ENCODE peak calls at places on chromosomes 3 and 15, in seven cellular contexts. S is psoas muscle, H is hepatocyte, X is fibroblast of lung, P is left lung, A is sigmoid colon, I is A549. L is an unnamed sample. For H3K4me1, the result is how much of the 10 kb centered on the place peaks cover.

GRCh38 chr3:111924283-111924682 is 54.5 kb upstream of the ABHD10 start:
- DNase-seq in P (no peak), X (no peak), A (peak), H (no peak), I (no peak), S (peak), L (no peak)

GRCh38 chr15:49441816-49442215 is 18.8 kb downstream of the FGF7 start:
- DNase-seq in X (no peak), P (no peak), A (no peak), S (no peak), H (no peak), I (no peak), L (no peak)

GRCh38 chr3:65712156-65712555 is 326.6 kb downstream of the MAGI1 start:
- DNase-seq in P (no peak), I (no peak), X (peak), A (no peak), S (no peak), H (no peak), L (peak)

GRCh38 chr3:40869939-40870338 is 329.4 kb upstream of the CTNNB1 start:
- DNase-seq in I (no peak), P (no peak), X (no peak), H (no peak), A (no peak), S (no peak), L (no peak)

GRCh38 chr3:136979684-136980083 is 21.9 kb downstream of the IL20RB start:
- DNase-seq in A (no peak), I (no peak), S (no peak), P (no peak), H (no peak), X (peak), L (no peak)

GRCh38 chr3:149968216-149968615 is 2.5 kb downstream of the PFN2 start:
- DNase-seq in S (no peak), P (no peak), X (peak), A (no peak), H (no peak), I (no peak), L (no peak)

GRCh38 chr15:79035111-79035601 is 55.4 kb downstream of the RASGRF1 start:
- DNase-seq in I (no peak), X (no peak), A (no peak), S (no peak), P (no peak), H (no peak), L (no peak)

GRCh38 chr15:58227706-58228543 is 89.7 kb downstream of the AQP9 start:
- DNase-seq in A (peak), X (peak), I (peak), S (peak), P (peak), H (peak), L (peak)

GRCh38 chr3:177676947-177677587 is 479.8 kb upstream of the TBL1XR1 start:
- DNase-seq in A (no peak), I (no peak), X (no peak), S (no peak), H (peak), P (no peak), L (no peak)

DNA sequence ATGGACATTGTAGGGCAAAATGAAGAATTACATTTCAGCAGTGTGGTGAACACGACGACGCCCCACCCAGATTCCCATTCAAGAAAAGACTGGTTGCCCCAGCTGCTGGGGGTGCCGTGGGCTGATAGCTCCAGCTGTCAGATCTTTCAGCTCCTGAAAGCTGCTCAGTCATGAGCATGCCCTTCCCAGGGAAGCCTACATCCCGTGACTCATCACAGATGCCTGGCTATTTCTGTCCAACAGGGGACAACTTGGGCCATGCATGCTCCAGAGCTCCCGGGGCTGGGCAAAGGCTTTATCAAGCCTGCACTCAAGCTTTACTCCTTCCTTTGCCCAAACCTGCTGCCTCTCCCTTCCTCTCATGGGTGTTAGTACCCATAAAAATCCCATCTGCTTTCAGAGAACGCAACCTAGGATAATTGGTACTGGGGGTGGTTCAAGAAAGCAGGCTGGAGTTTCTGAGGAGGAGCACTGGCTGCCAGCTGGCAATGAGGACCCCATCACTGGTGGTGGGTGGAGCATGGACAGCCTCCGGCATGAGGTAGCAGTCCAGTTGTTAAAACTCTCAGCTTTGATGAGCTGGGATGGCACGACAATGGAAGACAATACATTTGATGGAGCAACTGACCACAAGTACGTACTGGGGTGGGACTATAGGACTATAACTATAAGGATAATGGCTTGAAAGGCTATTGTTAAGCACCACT is 16.4 kb upstream of the ST8SIA2 start:
- DNase-seq in S (peak), H (no peak), A (no peak), I (no peak), X (no peak), P (no peak), L (peak)
- TF ChIP-seq CTCF in S (no peak), H (no peak), A (no peak), I (no peak), X (no peak), P (no peak), L (no peak)

GRCh38 chr3:55792010-55792409 is 304.9 kb upstream of the WNT5A start:
- DNase-seq in H (no peak), I (no peak), X (no peak), A (no peak), S (no peak), P (no peak), L (no peak)

GRCh38 chr3:55795296-55795695 is 308.2 kb upstream of the WNT5A start:
- DNase-seq in X (no peak), P (no peak), I (no peak), A (no peak), H (peak), S (no peak), L (no peak)

GRCh38 chr3:55790596-55791350 is 303.7 kb upstream of the WNT5A start:
- DNase-seq in S (no peak), H (no peak), I (no peak), A (no peak), P (no peak), X (no peak), L (no peak)

DNA sequence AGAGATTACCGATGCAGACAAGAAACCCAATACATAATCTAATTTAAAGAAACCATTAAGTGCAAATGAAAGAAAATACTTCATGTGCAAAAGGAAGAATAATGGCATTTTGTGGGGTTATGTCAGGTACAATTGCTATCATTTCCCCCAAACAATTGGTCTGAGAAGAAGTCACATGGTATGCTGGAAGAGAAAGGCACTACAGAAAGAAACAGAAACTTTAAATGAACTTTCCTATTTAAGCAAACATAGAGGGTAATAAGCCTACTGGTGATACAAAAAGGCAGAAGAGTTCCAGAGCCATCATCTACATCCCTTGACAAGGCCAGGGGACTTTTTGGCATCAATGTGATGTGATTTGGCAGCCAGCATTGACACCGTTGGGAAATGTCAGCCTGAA is 302.4 kb upstream of the WNT5A start:
- DNase-seq in H (no peak), I (no peak), X (no peak), S (no peak), P (no peak), A (no peak), L (no peak)
- H3K4me3 ChIP-seq in H (no peak), I (no peak), X (no peak), S (no peak), P (no peak), A (no peak), L (no peak)

GRCh38 chr15:56913241-56913640 is 5.2 kb upstream of the TCF12 start:
- DNase-seq in H (no peak), P (no peak), X (no peak), I (no peak), A (no peak), S (no peak), L (peak)
- H3K4me1 ChIP-seq in H (under half), P (under half), X (under half), I (under half), A (under half), S (under half), L (under half)

GRCh38 chr3:42942693-42943092 is 36.4 kb upstream of the GASK1A start:
- DNase-seq in S (no peak), I (no peak), X (no peak), A (no peak), H (no peak), P (no peak), L (no peak)

GRCh38 chr3:42946050-42946449 is 33.1 kb upstream of the GASK1A start:
- DNase-seq in S (no peak), P (no peak), I (no peak), X (no peak), H (no peak), A (no peak), L (no peak)
- TF ChIP-seq CTCF in S (no peak), P (no peak), I (no peak), X (no peak), H (no peak), A (no peak), L (no peak)

DNA sequence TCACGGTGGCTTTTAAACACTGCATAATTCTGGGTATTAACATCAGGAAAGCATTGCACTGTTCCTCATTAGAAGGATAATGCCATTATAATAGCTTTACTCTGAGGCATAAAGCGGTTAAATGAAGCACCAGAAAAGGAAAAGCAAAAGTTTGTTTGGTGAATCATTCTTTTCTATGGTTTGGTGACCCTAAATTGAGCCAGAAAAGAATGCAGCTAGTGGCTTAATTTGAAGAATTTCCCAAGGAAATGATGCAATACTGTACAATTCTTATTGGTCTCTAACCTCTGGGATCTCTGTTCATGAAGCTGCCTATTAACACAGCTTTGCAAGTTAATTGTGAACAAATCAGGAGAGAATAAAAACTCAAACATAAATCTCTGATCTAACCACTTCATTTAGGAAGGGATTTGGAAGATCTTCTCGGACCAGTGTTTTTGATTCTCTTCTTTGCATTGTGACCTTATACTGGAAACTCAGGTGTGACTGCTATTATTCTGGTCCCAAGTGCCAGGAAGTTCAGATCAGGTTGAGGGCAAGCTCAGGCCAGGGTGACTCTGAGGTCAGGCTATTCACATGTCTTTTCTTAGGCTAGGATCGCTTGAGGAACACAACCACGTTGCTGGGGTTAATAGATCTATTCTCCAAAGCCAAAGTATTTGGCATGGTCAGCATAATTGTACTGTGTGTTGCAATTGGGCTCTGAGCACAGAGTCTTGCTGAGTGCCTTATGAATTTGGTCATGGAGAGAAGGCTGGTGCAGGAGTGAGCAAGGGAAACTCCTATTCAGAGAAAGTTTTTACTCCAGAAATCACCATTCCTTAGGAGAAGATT is 11.3 kb upstream of the DLG1 start:
- DNase-seq in H (peak), I (no peak), X (peak), P (no peak), S (no peak), A (no peak), L (peak)
- H3K4me3 ChIP-seq in H (no peak), I (no peak), X (no peak), P (no peak), S (no peak), A (no peak), L (no peak)

DNA sequence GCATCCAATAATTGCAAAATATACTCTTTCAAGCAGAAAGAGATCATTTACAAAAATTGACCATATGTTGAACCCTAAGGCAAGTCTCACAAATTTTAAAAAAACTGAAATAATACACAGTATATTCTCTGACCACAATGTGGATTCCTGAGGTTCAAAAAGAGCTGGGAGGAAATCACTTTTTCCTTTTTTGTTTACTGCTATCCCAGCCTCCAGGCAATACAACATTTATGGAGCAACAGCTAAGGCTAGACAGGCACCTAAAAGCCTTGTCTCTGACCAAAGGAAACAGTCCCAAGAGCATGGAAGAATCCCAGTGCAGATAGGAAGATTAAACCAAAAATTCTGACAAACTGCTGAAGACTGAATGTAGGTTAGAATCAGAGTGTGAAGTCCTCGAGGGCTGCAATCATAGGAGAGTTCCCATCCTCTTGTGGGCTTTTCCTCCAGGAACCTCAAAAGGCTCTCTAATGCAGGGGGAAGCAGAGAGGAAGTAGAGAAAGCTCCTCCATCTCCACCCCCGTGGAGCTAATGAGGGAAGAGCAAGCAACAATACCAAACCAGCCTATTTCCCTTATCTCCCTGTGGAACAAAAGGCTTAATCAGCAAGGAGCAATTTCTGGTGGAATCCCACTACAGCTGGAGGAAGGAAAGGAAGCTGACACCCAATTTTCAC is 57.0 kb downstream of the TMCC1 start:
- DNase-seq in I (no peak), H (no peak), S (no peak), P (no peak), A (no peak), X (no peak), L (peak)
- H3K4me1 ChIP-seq in I (under half), H (under half), S (half or more), P (under half), A (under half), X (under half), L (under half)

GRCh38 chr3:168512802-168513201 is 417.1 kb upstream of the GOLIM4 start:
- DNase-seq in X (no peak), S (no peak), I (no peak), A (no peak), H (no peak), P (no peak), L (no peak)
- TF ChIP-seq CTCF in X (no peak), S (no peak), I (no peak), A (no peak), H (no peak), P (no peak), L (no peak)

DNA sequence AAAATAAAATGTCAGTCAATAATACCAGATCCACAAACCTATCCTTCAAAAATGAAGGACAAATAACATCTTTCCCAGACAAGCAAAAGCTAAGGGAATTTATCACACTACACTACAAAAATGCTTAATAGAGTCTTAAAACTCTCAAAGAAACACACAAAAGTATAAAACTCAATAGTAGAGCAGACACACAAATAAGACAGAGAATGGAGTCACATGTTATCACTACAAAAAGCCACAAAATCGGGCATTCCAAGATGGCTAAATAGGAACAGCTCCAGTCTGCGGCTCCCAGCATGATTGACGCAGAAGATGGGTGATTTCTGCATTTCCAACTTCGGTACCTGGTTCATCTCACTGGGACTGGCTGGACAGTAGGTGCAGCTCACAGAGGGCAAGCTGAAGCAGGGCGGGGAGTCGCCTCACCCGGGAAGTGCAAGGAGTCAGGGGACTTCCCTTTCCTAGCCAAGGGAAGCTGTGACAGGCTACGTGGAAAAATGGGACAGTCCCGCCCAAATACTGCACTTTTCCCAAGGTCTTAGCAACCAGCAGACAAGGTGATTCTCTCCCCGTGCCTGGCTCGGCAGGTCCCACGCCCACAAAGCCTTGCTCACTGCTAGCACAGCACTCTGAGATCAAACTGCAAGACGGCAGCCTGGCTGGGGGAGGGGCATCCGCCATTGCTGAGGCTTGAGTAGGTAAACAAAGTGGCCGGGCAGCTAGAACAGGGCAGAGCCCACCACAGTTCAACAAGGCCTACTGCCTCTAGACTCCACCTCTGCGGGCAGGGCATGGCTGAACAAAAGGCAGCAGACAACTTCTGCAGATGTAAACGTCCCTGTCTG is 46.3 kb downstream of the SENP7 start:
- DNase-seq in I (no peak), X (no peak), S (no peak), P (peak), H (peak), A (no peak), L (peak)
- H3K4me3 ChIP-seq in I (peak), X (no peak), S (no peak), P (peak), H (peak), A (no peak), L (peak)

GRCh38 chr15:66718220-66718988 is 16.4 kb downstream of the SMAD6 start:
- DNase-seq in A (no peak), P (no peak), H (no peak), X (no peak), S (no peak), I (no peak), L (no peak)
- H3K4me1 ChIP-seq in A (under half), P (half or more), H (under half), X (under half), S (under half), I (half or more), L (half or more)

L was measured in cardiac muscle cell.